ENCODE peak calls at places on chromosomes 3 and 15, in nine cellular contexts. X is neural progenitor cell, V is Calu3, C is neural crest cell, B is nephron progenitor cell, S is upper lobe of right lung, Y is astrocyte, T is HFFc6, N is fibroblast of villous mesenchyme. Q is an unnamed sample.

GRCh38 chr15:76223521-76223920 is 87.7 kb downstream of the ETFA start:
- DNase-seq in B (no peak), V (no peak), N (no peak), C (no peak), S (no peak), Y (no peak), T (no peak), X (no peak), Q (no peak)

GRCh38 chr3:112446343-112446742 is 52.9 kb downstream of the BTLA start:
- DNase-seq in N (peak), X (peak), V (no peak), T (peak), S (no peak), Y (peak), B (no peak), C (no peak), Q (no peak)

GRCh38 chr15:82812994-82813393 is 3.6 kb downstream of the WHAMM start:
- DNase-seq in C (no peak), X (no peak), V (no peak), Y (no peak), T (no peak), B (no peak), S (no peak), N (no peak), Q (no peak)

GRCh38 chr3:114318295-114318694 is 24.5 kb downstream of the TIGIT start:
- DNase-seq in N (no peak), Y (no peak), X (no peak), T (no peak), C (no peak), S (no peak), B (no peak), V (no peak), Q (no peak)

GRCh38 chr3:147655236-147655635 is 246.1 kb downstream of the ZIC1 start:
- DNase-seq in V (no peak), C (no peak), T (no peak), X (no peak), Y (peak), S (no peak), N (no peak), B (no peak), Q (no peak)

GRCh38 chr3:124700880-124701684 is 29.2 kb upstream of the UMPS start:
- DNase-seq in S (no peak), C (no peak), B (no peak), Y (peak), T (no peak), X (peak), N (no peak), V (no peak), Q (no peak)

GRCh38 chr3:38662544-38662943 is 13.1 kb upstream of the SCN5A start:
- DNase-seq in N (peak), S (no peak), Y (no peak), T (peak), C (no peak), B (no peak), V (peak), X (peak), Q (no peak)

GRCh38 chr3:97863025-97863424 is 41.2 kb downstream of the CRYBG3 start:
- DNase-seq in T (peak), B (no peak), X (no peak), Y (peak), C (no peak), N (no peak), V (no peak), S (no peak), Q (no peak)

GRCh38 chr3:184409331-184409926 is 29.6 kb downstream of the CHRD start:
- DNase-seq in X (no peak), B (no peak), C (no peak), Y (no peak), T (no peak), S (peak), V (no peak), N (no peak), Q (no peak)

GRCh38 chr3:99808163-99808794 is 9.4 kb upstream of the CMSS1 start:
- DNase-seq in T (peak), C (peak), B (peak), X (peak), S (no peak), N (peak), Y (peak), V (peak), Q (peak)

GRCh38 chr3:194257030-194257657 is 94.0 kb downstream of the CPN2 start:
- DNase-seq in S (peak), Y (no peak), T (no peak), X (no peak), B (no peak), N (no peak), C (no peak), V (no peak), Q (no peak)

GRCh38 chr3:126208618-126209256 is 28.4 kb upstream of the ALDH1L1 start:
- DNase-seq in C (no peak), Y (peak), T (peak), S (peak), B (no peak), X (no peak), V (peak), N (peak), Q (peak)

GRCh38 chr3:66692108-66692750 is 191.4 kb upstream of the LRIG1 start:
- DNase-seq in B (no peak), S (no peak), V (no peak), X (no peak), N (peak), C (no peak), Y (no peak), T (no peak), Q (no peak)

GRCh38 chr15:89088605-89089315 is 504 bp downstream of the ABHD2 start:
- DNase-seq in C (no peak), N (no peak), Y (no peak), V (peak), S (peak), B (peak), T (no peak), X (peak), Q (no peak)

GRCh38 chr15:98657721-98658120 is 9.4 kb downstream of the IGF1R start:
- DNase-seq in V (no peak), S (no peak), X (no peak), T (peak), C (no peak), N (no peak), B (no peak), Y (peak), Q (no peak)

GRCh38 chr3:38022301-38022700 is 7.1 kb downstream of the PLCD1 start:
- DNase-seq in C (no peak), X (no peak), V (no peak), N (no peak), T (no peak), Y (no peak), S (peak), B (no peak), Q (no peak)

GRCh38 chr15:85702321-85703230 is 92.1 kb downstream of the KLHL25 start:
- DNase-seq in C (no peak), N (peak), Y (peak), T (no peak), B (no peak), X (peak), V (no peak), S (no peak), Q (no peak)

GRCh38 chr3:126685041-126685440 is 19.0 kb upstream of the CHCHD6 start:
- DNase-seq in B (no peak), X (no peak), Y (peak), N (no peak), S (no peak), T (no peak), V (no peak), C (no peak), Q (no peak)

GRCh38 chr15:43523646-43524045 is 6.2 kb downstream of the MAP1A start:
- DNase-seq in X (no peak), B (no peak), C (no peak), S (no peak), Y (no peak), T (no peak), V (no peak), N (no peak), Q (no peak)

GRCh38 chr3:13564751-13565560 is 16.0 kb downstream of the FBLN2 start:
- DNase-seq in V (no peak), T (no peak), X (no peak), C (no peak), B (no peak), N (no peak), S (no peak), Y (no peak), Q (no peak)

GRCh38 chr3:166425900-166426611 is 588.8 kb upstream of the BCHE start:
- DNase-seq in C (no peak), N (no peak), S (no peak), X (peak), T (no peak), Y (no peak), V (no peak), B (no peak), Q (no peak)
- TF ChIP-seq CTCF in C (peak), N (no peak), S (no peak), X (peak), T (no peak), Y (no peak), V (no peak), B (no peak), Q (no peak)

GRCh38 chr15:69410290-69410874 is 3.8 kb upstream of the KIF23 start:
- DNase-seq in C (no peak), X (peak), V (peak), N (no peak), S (no peak), Y (no peak), B (no peak), T (peak), Q (no peak)
- TF ChIP-seq CTCF in C (no peak), X (peak), V (no peak), N (peak), S (peak), Y (peak), B (no peak), T (peak), Q (peak)

GRCh38 chr3:33318709-33319380 is 41.6 kb downstream of the FBXL2 start:
- DNase-seq in T (no peak), S (no peak), C (no peak), Y (no peak), X (no peak), N (no peak), B (no peak), V (no peak), Q (no peak)
- TF ChIP-seq CTCF in T (peak), S (no peak), C (peak), Y (peak), X (peak), N (peak), B (peak), V (no peak), Q (peak)

GRCh38 chr3:10688126-10688525 is 127.9 kb upstream of the SLC6A11 start:
- DNase-seq in T (no peak), V (no peak), S (no peak), X (no peak), B (no peak), Y (no peak), N (no peak), C (no peak), Q (no peak)

GRCh38 chr3:10682692-10683091 is 133.3 kb upstream of the SLC6A11 start:
- DNase-seq in Y (no peak), S (no peak), V (no peak), B (no peak), N (no peak), X (peak), T (no peak), C (no peak), Q (no peak)

GRCh38 chr3:10680796-10681195 is 135.2 kb upstream of the SLC6A11 start:
- DNase-seq in Y (no peak), C (no peak), B (no peak), V (no peak), T (no peak), N (no peak), X (no peak), S (no peak), Q (no peak)

GRCh38 chr3:10678796-10679376 is 137.1 kb upstream of the SLC6A11 start:
- DNase-seq in T (no peak), X (no peak), B (no peak), C (no peak), V (no peak), S (no peak), Y (no peak), N (no peak), Q (no peak)

GRCh38 chr3:10683106-10683505 is 132.9 kb upstream of the SLC6A11 start:
- DNase-seq in T (no peak), V (no peak), N (no peak), C (no peak), B (no peak), S (no peak), X (no peak), Y (peak), Q (no peak)
- TF ChIP-seq CTCF in T (no peak), V (no peak), N (no peak), C (no peak), B (no peak), S (no peak), X (no peak), Y (no peak), Q (no peak)

GRCh38 chr3:79847928-79848327 is 80.1 kb upstream of the ROBO1 start:
- DNase-seq in N (no peak), V (no peak), S (no peak), T (no peak), C (no peak), X (no peak), Y (no peak), B (no peak), Q (no peak)

GRCh38 chr3:79843180-79843579 is 75.4 kb upstream of the ROBO1 start:
- DNase-seq in Y (peak), C (no peak), V (no peak), B (no peak), N (no peak), S (no peak), T (no peak), X (no peak), Q (no peak)

GRCh38 chr3:79844176-79844575 is 76.4 kb upstream of the ROBO1 start:
- DNase-seq in Y (no peak), B (no peak), X (no peak), T (no peak), C (no peak), S (no peak), V (no peak), N (no peak), Q (no peak)

GRCh38 chr3:79845546-79845945 is 77.7 kb upstream of the ROBO1 start:
- DNase-seq in X (no peak), B (no peak), S (no peak), C (no peak), Y (peak), V (no peak), T (no peak), N (no peak), Q (no peak)

GRCh38 chr3:79846148-79846933 is 78.5 kb upstream of the ROBO1 start:
- DNase-seq in X (peak), B (peak), N (no peak), T (no peak), Y (no peak), C (peak), S (no peak), V (no peak), Q (no peak)
- TF ChIP-seq CTCF in X (peak), B (peak), N (no peak), T (peak), Y (no peak), C (peak), S (peak), V (no peak), Q (peak)

GRCh38 chr3:109224333-109224732 is 87.8 kb downstream of the C3orf85 start:
- DNase-seq in Y (no peak), C (no peak), S (no peak), T (no peak), N (no peak), B (no peak), V (peak), X (peak), Q (no peak)
- TF ChIP-seq CTCF in Y (no peak), C (no peak), S (peak), T (peak), N (no peak), B (no peak), V (peak), X (peak), Q (no peak)

DNA sequence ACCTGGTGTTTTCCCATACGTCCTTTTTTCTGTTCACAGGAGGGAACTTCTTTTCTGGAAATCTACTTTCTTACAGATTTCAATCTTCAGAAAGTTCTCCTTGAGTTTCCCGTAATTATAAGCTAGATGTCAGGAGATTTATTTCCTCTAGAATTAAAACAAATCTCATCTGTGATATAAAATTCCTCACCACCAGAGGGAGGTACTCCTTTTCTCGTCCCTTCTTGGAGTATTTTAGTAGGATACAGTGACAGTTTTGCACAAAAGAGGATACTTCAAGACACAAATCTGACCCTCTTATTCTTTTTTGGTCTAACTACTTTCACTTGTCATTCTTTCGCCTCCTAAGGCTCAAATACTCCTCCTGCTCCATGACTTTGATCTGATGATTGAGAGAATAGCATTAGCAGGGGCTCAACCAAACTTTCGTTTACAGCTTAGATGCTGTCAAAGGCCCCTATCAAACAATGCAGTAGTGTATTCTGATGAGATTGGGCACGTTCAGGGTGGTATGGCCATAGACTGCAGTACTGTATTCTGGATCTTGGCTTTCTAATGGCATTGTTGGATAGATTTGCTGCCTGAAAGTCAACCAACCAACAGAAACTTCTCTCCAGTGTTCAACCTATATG is 38.0 kb downstream of the TMEM41A start:
- DNase-seq in B (no peak), S (no peak), N (peak), T (peak), V (no peak), Y (peak), X (no peak), C (no peak), Q (no peak)
- TF ChIP-seq CTCF in B (peak), S (peak), N (peak), T (peak), V (no peak), Y (peak), X (peak), C (peak), Q (peak)

GRCh38 chr3:12194669-12195161 is 36.0 kb upstream of the TIMP4 start:
- DNase-seq in S (no peak), B (no peak), T (peak), Y (no peak), V (peak), X (no peak), N (peak), C (no peak), Q (no peak)
- TF ChIP-seq CTCF in S (no peak), B (no peak), T (peak), Y (no peak), V (peak), X (peak), N (peak), C (no peak), Q (no peak)

DNA sequence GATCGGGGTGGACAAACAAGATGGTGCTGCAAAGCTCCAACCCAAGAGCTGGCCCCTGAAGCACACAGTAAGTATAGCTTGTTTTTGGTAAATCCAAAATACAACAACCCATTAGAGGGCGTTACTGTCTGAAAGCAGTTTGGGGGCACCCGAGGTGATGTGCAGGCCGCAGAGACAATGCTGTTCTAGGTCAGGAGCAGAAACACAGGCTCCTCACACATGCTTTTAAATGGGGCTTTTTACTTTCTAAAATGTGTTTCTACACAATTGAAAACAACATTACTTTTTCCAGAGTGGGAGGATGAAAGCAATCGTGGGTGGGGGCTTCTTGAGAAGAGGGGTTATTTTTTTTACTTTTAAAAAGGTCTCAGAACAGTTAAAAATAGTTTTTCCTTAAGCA is 1029.3 kb upstream of the CFAP20DC start:
- DNase-seq in B (no peak), X (peak), V (no peak), S (no peak), Y (no peak), C (no peak), N (no peak), T (no peak), Q (no peak)
- TF ChIP-seq CTCF in B (no peak), X (no peak), V (no peak), S (no peak), Y (no peak), C (no peak), N (no peak), T (no peak), Q (no peak)

Q was measured in AG09319.